ENCODE peak calls at places on chromosomes 5 and 9, in eight cellular contexts. F is AG04449; P is kidney tubule cell; S is endothelial cell; K is activated naive CD8-positive, alpha-beta T cell treated with anti-CD3 and anti-CD28 coated beads, Interleukin-2, amount 50 U/mL, for 24 hours; U is left kidney; I is uterus; B is PC-3. C is an unnamed sample.

GRCh38 chr5:180803181-180804128 is 849 bp upstream of the MGAT1 start:
- DNase-seq in F (no peak), K (peak; percentile 86), S (peak; percentile 61), I (peak; percentile 45), B (no peak), U (peak; percentile 82), P (no peak), C (no peak)

GRCh38 chr9:86082870-86083269 is 16.5 kb downstream of the GOLM1 start:
- DNase-seq in I (no peak), P (no peak), B (no peak), U (no peak), F (no peak), S (no peak), K (no peak), C (no peak)

GRCh38 chr9:78300209-78300608 is 3.3 kb downstream of the PSAT1 start:
- DNase-seq in I (no peak), U (no peak), S (no peak), F (no peak), K (no peak), B (no peak), P (no peak), C (no peak)

GRCh38 chr5:178231736-178232123 is 872 bp downstream of the PHYKPL start:
- DNase-seq in I (peak; percentile 36), F (no peak), B (no peak), K (no peak), P (no peak), S (no peak), U (no peak), C (no peak)

GRCh38 chr9:135718616-135719015 is 16.6 kb downstream of the KCNT1 start:
- DNase-seq in I (no peak), U (no peak), K (peak; percentile 10), F (no peak), S (no peak), B (peak; percentile 43), P (peak; percentile 35), C (no peak)

GRCh38 chr5:115842089-115842881 is 550 bp downstream of the AP3S1 start:
- DNase-seq in P (peak; percentile 68), K (no peak), S (peak; percentile 75), I (peak; percentile 22), U (peak; percentile 94), F (no peak), B (peak; percentile 54), C (no peak)

GRCh38 chr5:134026521-134027202 is 21.9 kb upstream of the VDAC1 start:
- DNase-seq in P (peak; percentile 89), U (peak; percentile 95), K (peak; percentile 45), F (no peak), B (peak; percentile 73), S (peak; percentile 64), I (no peak), C (peak; percentile 72)

GRCh38 chr5:51279983-51280382 is 103.3 kb upstream of the ISL1 start:
- DNase-seq in P (no peak), B (no peak), S (no peak), I (no peak), F (no peak), U (peak; percentile 17), K (no peak), C (no peak)

GRCh38 chr5:61450880-61451279 is 118.8 kb downstream of the ZSWIM6 start:
- DNase-seq in B (peak; percentile 7), I (no peak), U (peak; percentile 20), S (no peak), P (peak; percentile 52), K (no peak), F (peak; percentile 38), C (no peak)

GRCh38 chr5:44807269-44807668 is 1.5 kb upstream of the MRPS30 start:
- DNase-seq in K (no peak), U (no peak), B (peak; percentile 63), F (no peak), I (no peak), S (no peak), P (peak; percentile 43), C (no peak)

GRCh38 chr9:134449180-134449916 is 123.1 kb downstream of the RXRA start:
- DNase-seq in U (peak; percentile 97), B (peak; percentile 87), K (peak; percentile 77), P (peak; percentile 87), I (peak; percentile 95), S (peak; percentile 83), F (peak; percentile 74), C (peak; percentile 75)

GRCh38 chr9:131500939-131501541 is 1.7 kb upstream of the POMT1 start:
- DNase-seq in I (no peak), U (no peak), P (peak; percentile 75), B (peak; percentile 78), S (no peak), K (peak; percentile 67), F (peak; percentile 44), C (no peak)

GRCh38 chr5:138354926-138355378 is 2.5 kb downstream of the KDM3B start:
- DNase-seq in I (no peak), U (peak; percentile 80), S (peak; percentile 16), P (peak; percentile 85), B (peak; percentile 13), K (peak; percentile 56), F (peak; percentile 49), C (no peak)

GRCh38 chr9:130934246-130934645 is 4.8 kb downstream of the FIBCD1 start:
- DNase-seq in K (no peak), S (no peak), P (no peak), I (no peak), U (no peak), F (no peak), B (no peak), C (no peak)

GRCh38 chr5:73442152-73442860 is 6.3 kb downstream of the FOXD1 start:
- DNase-seq in U (no peak), S (no peak), B (no peak), F (no peak), K (no peak), P (no peak), I (no peak), C (no peak)

GRCh38 chr9:101736723-101737122 is 1.7 kb downstream of the GRIN3A start:
- DNase-seq in B (peak; percentile 13), F (no peak), I (no peak), U (peak; percentile 93), P (peak; percentile 20), S (peak; percentile 68), K (no peak), C (no peak)

GRCh38 chr5:150780180-150780692 is 1.7 kb downstream of the SMIM3 start:
- DNase-seq in B (no peak), K (peak; percentile 63), U (no peak), S (no peak), F (no peak), I (peak; percentile 68), P (peak; percentile 90), C (no peak)

GRCh38 chr9:130610862-130611689 is 31.7 kb downstream of the FUBP3 start:
- DNase-seq in P (no peak), S (no peak), B (no peak), I (no peak), U (no peak), F (no peak), K (no peak), C (no peak)

GRCh38 chr9:3746296-3747275 is 220.8 kb upstream of the RFX3 start:
- DNase-seq in S (no peak), K (peak; percentile 32), I (no peak), P (peak; percentile 94), B (peak; percentile 91), U (no peak), F (no peak), C (no peak)

GRCh38 chr9:125739442-125739841 is 7.7 kb upstream of the PBX3 start:
- DNase-seq in B (no peak), U (no peak), I (no peak), K (no peak), S (no peak), F (no peak), P (peak; percentile 19), C (no peak)

GRCh38 chr5:142770650-142771609 is 753 bp downstream of the ARHGAP26 start:
- DNase-seq in I (peak; percentile 60), U (peak; percentile 90), B (peak; percentile 49), F (no peak), S (peak; percentile 50), P (peak; percentile 71), K (peak; percentile 60), C (no peak)

GRCh38 chr5:107428303-107428761 is 242.4 kb downstream of the EFNA5 start:
- DNase-seq in U (no peak), K (no peak), P (peak; percentile 23), I (no peak), S (no peak), B (no peak), F (no peak), C (no peak)

GRCh38 chr5:179907570-179908324 is at the start of gene TBC1D9B:
- DNase-seq in P (peak; percentile 77), S (peak; percentile 66), K (peak; percentile 69), B (peak; percentile 60), F (no peak), I (peak; percentile 65), U (peak; percentile 85), C (no peak)

GRCh38 chr9:87494970-87495471 is 2.6 kb upstream of the DAPK1 start:
- DNase-seq in K (no peak), S (no peak), F (no peak), U (peak; percentile 51), B (no peak), I (no peak), P (peak; percentile 73), C (no peak)

GRCh38 chr9:128917151-128917849 is 3.5 kb upstream of the PHYHD1 start:
- DNase-seq in P (no peak), K (no peak), S (no peak), F (no peak), B (peak; percentile 78), U (no peak), I (peak; percentile 86), C (no peak)

GRCh38 chr5:9201761-9202160 is 344.1 kb downstream of the SEMA5A start:
- DNase-seq in P (no peak), K (no peak), F (no peak), S (no peak), B (no peak), I (no peak), U (no peak), C (no peak)

GRCh38 chr5:65262590-65263189 is 219.0 kb downstream of the ADAMTS6 start:
- DNase-seq in U (peak; percentile 52), P (peak; percentile 32), I (peak; percentile 13), S (no peak), B (no peak), K (no peak), F (peak; percentile 87), C (no peak)

GRCh38 chr9:83633676-83634075 is 10.7 kb downstream of the IDNK start:
- DNase-seq in U (no peak), B (no peak), K (no peak), P (peak; percentile 73), S (no peak), I (no peak), F (no peak), C (no peak)

GRCh38 chr5:83576341-83576740 is 104.8 kb downstream of the VCAN start:
- DNase-seq in P (no peak), S (no peak), U (no peak), B (peak; percentile 56), K (no peak), I (no peak), F (no peak), C (no peak)

GRCh38 chr5:123805300-123805699 is 293.3 kb downstream of the CSNK1G3 start:
- DNase-seq in P (no peak), S (no peak), I (no peak), B (no peak), U (no peak), K (no peak), F (no peak), C (no peak)

C was measured in iPS DF 19.7.